ENCODE peak calls at places on chromosomes 12 and 14, in ten cellular contexts. W is NCI-H2029 treated with DMSO at 0.1 percent for 48 hours, Y is HepG2, S is renal cortical epithelial cell, G is omental fat pad, A is HFF-Myc, P is astrocyte of the spinal cord, V is H9, Z is A172, H is uterus. X is an unnamed sample.
A peak's percentile ranks its signal among the peaks of the same experiment; 100 is the strongest.

GRCh38 chr12:51482808-51483532 is 58.3 kb downstream of the SLC4A8 start:
- DNase-seq in W (no peak), Y (no peak), S (no peak), G (no peak), A (no peak), P (no peak), V (no peak), Z (no peak), H (no peak), X (no peak)

GRCh38 chr12:128906485-128907137 is 53.3 kb downstream of the GLT1D1 start:
- DNase-seq in W (no peak), Y (no peak), S (no peak), G (no peak), A (no peak), P (no peak), V (no peak), Z (no peak), H (no peak), X (no peak)

GRCh38 chr12:8018666-8019581 is 13.6 kb upstream of the FOXJ2 start:
- DNase-seq in W (no peak), Y (peak; percentile 43), S (no peak), G (no peak), A (no peak), P (peak; percentile 26), V (peak; percentile 97), Z (no peak), H (no peak), X (no peak)

GRCh38 chr14:64812412-64812811 is 67.3 kb downstream of the SPTB start:
- DNase-seq in W (peak; percentile 42), Y (no peak), S (no peak), G (no peak), A (no peak), P (no peak), V (peak; percentile 79), Z (no peak), H (no peak), X (peak; percentile 55)

GRCh38 chr12:27772328-27773049 is 7.5 kb upstream of the KLHL42 start:
- DNase-seq in W (no peak), Y (no peak), S (no peak), G (no peak), A (no peak), P (no peak), V (no peak), Z (peak; percentile 41), H (no peak), X (no peak)

GRCh38 chr12:7555752-7556151 is 52.2 kb upstream of the CD163 start:
- DNase-seq in W (no peak), Y (no peak), S (peak; percentile 25), G (no peak), A (peak; percentile 49), P (peak; percentile 85), V (no peak), Z (peak; percentile 69), H (no peak), X (no peak)

GRCh38 chr14:58280954-58281787 is 17.2 kb upstream of the ARID4A start:
- DNase-seq in W (peak; percentile 82), Y (no peak), S (peak; percentile 99), G (no peak), A (peak; percentile 81), P (peak; percentile 89), V (no peak), Z (peak; percentile 69), H (peak; percentile 51), X (peak; percentile 45)

GRCh38 chr12:71295913-71296312 is 138.1 kb upstream of the TSPAN8 start:
- DNase-seq in W (no peak), Y (no peak), S (no peak), G (no peak), A (no peak), P (no peak), V (no peak), Z (peak; percentile 33), H (no peak), X (no peak)

GRCh38 chr12:22333186-22333745 is 1.2 kb downstream of the ST8SIA1 start:
- DNase-seq in W (no peak), Y (no peak), S (no peak), G (no peak), A (peak; percentile 20), P (peak; percentile 28), V (no peak), Z (peak; percentile 8), H (no peak), X (no peak)

GRCh38 chr14:93090826-93091583 is 24.7 kb downstream of the ITPK1 start:
- DNase-seq in W (no peak), Y (no peak), S (no peak), G (no peak), A (no peak), P (no peak), V (no peak), Z (no peak), H (peak; percentile 52), X (no peak)

GRCh38 chr12:50401383-50402155 is 884 bp downstream of the LARP4 start:
- DNase-seq in W (no peak), Y (no peak), S (peak; percentile 58), G (no peak), A (no peak), P (peak; percentile 43), V (no peak), Z (no peak), H (no peak), X (peak; percentile 29)

GRCh38 chr14:97298331-97298730 is 501.1 kb downstream of the VRK1 start:
- DNase-seq in W (no peak), Y (no peak), S (no peak), G (no peak), A (no peak), P (no peak), V (peak; percentile 58), Z (no peak), H (no peak), X (no peak)

GRCh38 chr12:26123482-26123980 is 1.3 kb downstream of the BHLHE41 start:
- DNase-seq in W (no peak), Y (no peak), S (peak; percentile 36), G (no peak), A (no peak), P (no peak), V (no peak), Z (no peak), H (no peak), X (no peak)

GRCh38 chr12:91007531-91008290 is 2.9 kb upstream of the EPYC start:
- DNase-seq in W (no peak), Y (no peak), S (no peak), G (no peak), A (no peak), P (no peak), V (no peak), Z (no peak), H (no peak), X (peak; percentile 1)

GRCh38 chr12:117641885-117642284 is 280.5 kb upstream of the NOS1 start:
- DNase-seq in W (no peak), Y (no peak), S (no peak), G (no peak), A (no peak), P (no peak), V (no peak), Z (no peak), H (no peak), X (no peak)

GRCh38 chr14:96136361-96136760 is 68.3 kb upstream of the BDKRB2 start:
- DNase-seq in W (no peak), Y (no peak), S (peak; percentile 66), G (no peak), A (peak; percentile 78), P (peak; percentile 64), V (no peak), Z (peak; percentile 43), H (no peak), X (no peak)

GRCh38 chr14:24274101-24274543 is 2.7 kb upstream of the RABGGTA start:
- DNase-seq in W (no peak), Y (no peak), S (peak; percentile 80), G (no peak), A (no peak), P (no peak), V (no peak), Z (no peak), H (no peak), X (peak; percentile 68)

GRCh38 chr14:56482306-56482705 is 97.3 kb upstream of the TMEM260 start:
- DNase-seq in W (peak; percentile 20), Y (no peak), S (peak; percentile 24), G (no peak), A (no peak), P (no peak), V (peak; percentile 79), Z (no peak), H (no peak), X (no peak)

GRCh38 chr14:37466623-37467088 is 128.4 kb downstream of the FOXA1 start:
- DNase-seq in W (no peak), Y (peak; percentile 100), S (peak; percentile 57), G (no peak), A (no peak), P (no peak), V (no peak), Z (no peak), H (no peak), X (no peak)

GRCh38 chr14:69291891-69292586 is 32.1 kb downstream of the GALNT16 start:
- DNase-seq in W (no peak), Y (no peak), S (peak; percentile 64), G (no peak), A (no peak), P (peak; percentile 26), V (no peak), Z (peak; percentile 27), H (no peak), X (no peak)

GRCh38 chr14:102020058-102020971 is 55.9 kb downstream of the DYNC1H1 start:
- DNase-seq in W (no peak), Y (no peak), S (peak; percentile 83), G (no peak), A (no peak), P (peak; percentile 88), V (no peak), Z (peak; percentile 89), H (no peak), X (no peak)

GRCh38 chr12:25994252-25994651 is 35.8 kb downstream of the RASSF8 start:
- DNase-seq in W (no peak), Y (no peak), S (peak; percentile 64), G (no peak), A (peak; percentile 89), P (peak; percentile 98), V (no peak), Z (peak; percentile 77), H (no peak), X (no peak)

GRCh38 chr14:78598046-78598652 is 428.0 kb downstream of the NRXN3 start:
- DNase-seq in W (no peak), Y (peak; percentile 44), S (peak; percentile 35), G (no peak), A (peak; percentile 24), P (peak; percentile 46), V (peak; percentile 88), Z (peak; percentile 29), H (peak; percentile 18), X (peak; percentile 63)

GRCh38 chr12:53045646-53046045 is 4.2 kb upstream of the TNS2 start:
- DNase-seq in W (no peak), Y (no peak), S (no peak), G (no peak), A (no peak), P (no peak), V (no peak), Z (no peak), H (peak; percentile 41), X (no peak)

GRCh38 chr12:122909442-122910288 is 13.7 kb upstream of the VPS37B start:
- DNase-seq in W (peak; percentile 55), Y (no peak), S (no peak), G (no peak), A (no peak), P (no peak), V (peak; percentile 69), Z (no peak), H (no peak), X (no peak)

GRCh38 chr12:106302401-106303201 is at the start of gene TCP11L2:
- DNase-seq in W (peak; percentile 61), Y (peak; percentile 49), S (peak; percentile 18), G (peak; percentile 62), A (no peak), P (peak; percentile 80), V (peak; percentile 83), Z (peak; percentile 44), H (peak; percentile 85), X (peak; percentile 95)

GRCh38 chr12:48350249-48351021 is at the start of gene ZNF641:
- DNase-seq in W (no peak), Y (peak; percentile 45), S (peak; percentile 34), G (peak; percentile 46), A (peak; percentile 62), P (peak; percentile 71), V (peak; percentile 89), Z (peak; percentile 37), H (peak; percentile 75), X (peak; percentile 87)